ENCODE peak calls at places on chromosomes 16 and 17, in ten cellular contexts. D is thoracic aorta; J is A549; S is IMR-90; H is heart right ventricle; L is effector memory CD4-positive, alpha-beta T cell; Q is pancreas; X is RWPE2; O is HepG2; U is BE2C. F is an unnamed sample. For H3K4me1, the result is how much of the 10 kb centered on the place peaks cover.

GRCh38 chr17:17928422-17929386 is 43.5 kb downstream of the TOM1L2 start:
- DNase-seq in D (no peak), J (no peak), S (no peak), H (no peak), L (no peak), Q (no peak), X (no peak), O (no peak), U (no peak), F (no peak)

GRCh38 chr17:19345486-19346350 is 16.8 kb downstream of the B9D1 start:
- DNase-seq in D (no peak), J (no peak), S (no peak), H (no peak), L (no peak), Q (no peak), X (peak), O (peak), U (no peak), F (no peak)

GRCh38 chr16:85086347-85087291 is 25.7 kb downstream of the CIBAR2 start:
- DNase-seq in D (no peak), J (peak), S (peak), H (peak), L (peak), Q (peak), X (no peak), O (peak), U (peak), F (peak)

GRCh38 chr17:4625181-4625601 is 16.3 kb downstream of the ALOX15 start:
- DNase-seq in D (no peak), J (no peak), S (peak), H (no peak), L (no peak), Q (no peak), X (no peak), O (no peak), U (no peak), F (peak)

GRCh38 chr16:86363057-86363490 is 147.3 kb upstream of the FOXF1 start:
- DNase-seq in D (no peak), J (no peak), S (peak), H (no peak), L (no peak), Q (no peak), X (no peak), O (no peak), U (peak), F (peak)

GRCh38 chr16:49407873-49408565 is 34.4 kb downstream of the C16orf78 start:
- DNase-seq in D (peak), J (peak), S (peak), H (peak), L (peak), Q (peak), X (peak), O (peak), U (peak), F (peak)

GRCh38 chr16:55552621-55553020 is 13.9 kb upstream of the CAPNS2 start:
- DNase-seq in D (no peak), J (no peak), S (peak), H (no peak), L (no peak), Q (no peak), X (no peak), O (no peak), U (no peak), F (peak)

GRCh38 chr17:6423931-6424330 is 11.0 kb downstream of the AIPL1 start:
- DNase-seq in D (no peak), J (no peak), S (no peak), H (no peak), L (no peak), Q (no peak), X (no peak), O (no peak), U (no peak), F (no peak)

GRCh38 chr16:719815-720506 is 985 bp upstream of the ANTKMT start:
- DNase-seq in D (no peak), J (peak), S (no peak), H (no peak), L (no peak), Q (no peak), X (no peak), O (peak), U (peak), F (no peak)

GRCh38 chr17:6639651-6640535 is 618 bp downstream of the KIAA0753 start:
- DNase-seq in D (no peak), J (no peak), S (peak), H (peak), L (no peak), Q (peak), X (no peak), O (no peak), U (peak), F (peak)

GRCh38 chr17:34472363-34472762 is 107.0 kb upstream of the TMEM132E start:
- DNase-seq in D (no peak), J (no peak), S (no peak), H (no peak), L (no peak), Q (no peak), X (no peak), O (no peak), U (no peak), F (no peak)

GRCh38 chr17:43927101-43927935 is 15.0 kb downstream of the PPY start:
- DNase-seq in D (no peak), J (no peak), S (no peak), H (peak), L (no peak), Q (no peak), X (no peak), O (no peak), U (no peak), F (peak)

GRCh38 chr17:47831934-47832327 is 461 bp downstream of the LRRC46 start:
- DNase-seq in D (no peak), J (no peak), S (no peak), H (no peak), L (no peak), Q (no peak), X (no peak), O (no peak), U (no peak), F (no peak)

GRCh38 chr16:306911-307370 is 24.0 kb downstream of the PDIA2 start:
- DNase-seq in D (no peak), J (no peak), S (no peak), H (no peak), L (no peak), Q (no peak), X (no peak), O (no peak), U (no peak), F (no peak)

GRCh38 chr16:28067604-28068382 is 4.3 kb upstream of the GSG1L start:
- DNase-seq in D (no peak), J (no peak), S (peak), H (no peak), L (no peak), Q (no peak), X (no peak), O (no peak), U (no peak), F (no peak)

GRCh38 chr17:38967290-38967738 is at the start of gene FBXO47:
- DNase-seq in D (peak), J (peak), S (peak), H (peak), L (peak), Q (peak), X (peak), O (peak), U (peak), F (peak)

GRCh38 chr17:45951941-45952340 is 47.1 kb upstream of the STH start:
- DNase-seq in D (no peak), J (no peak), S (no peak), H (no peak), L (no peak), Q (no peak), X (no peak), O (no peak), U (no peak), F (no peak)

GRCh38 chr17:63622571-63623390 is 564 bp downstream of the MAP3K3 start:
- DNase-seq in D (peak), J (peak), S (peak), H (peak), L (peak), Q (peak), X (peak), O (peak), U (peak), F (peak)

GRCh38 chr17:27379863-27380533 is 76.2 kb upstream of the KSR1 start:
- DNase-seq in D (no peak), J (no peak), S (peak), H (peak), L (no peak), Q (peak), X (no peak), O (no peak), U (peak), F (peak)

GRCh38 chr17:3641014-3641413 is 4.5 kb downstream of the CTNS start:
- DNase-seq in D (no peak), J (no peak), S (no peak), H (no peak), L (no peak), Q (no peak), X (no peak), O (no peak), U (no peak), F (no peak)

GRCh38 chr17:17114592-17115225 is 72.5 kb downstream of the MPRIP start:
- DNase-seq in D (no peak), J (no peak), S (no peak), H (no peak), L (no peak), Q (no peak), X (no peak), O (no peak), U (no peak), F (no peak)

GRCh38 chr16:87681990-87682570 is 79.8 kb downstream of the JPH3 start:
- DNase-seq in D (no peak), J (peak), S (peak), H (no peak), L (no peak), Q (no peak), X (no peak), O (peak), U (no peak), F (no peak)

GRCh38 chr16:24906199-24906808 is 60.5 kb downstream of the SLC5A11 start:
- DNase-seq in D (no peak), J (no peak), S (peak), H (no peak), L (no peak), Q (no peak), X (no peak), O (peak), U (no peak), F (peak)

GRCh38 chr16:75035410-75035968 is 36.7 kb downstream of the ZNRF1 start:
- DNase-seq in D (no peak), J (no peak), S (no peak), H (no peak), L (no peak), Q (no peak), X (no peak), O (no peak), U (no peak), F (no peak)

GRCh38 chr17:67412057-67412456 is 35.0 kb downstream of the PITPNC1 start:
- DNase-seq in D (no peak), J (no peak), S (no peak), H (no peak), L (no peak), Q (no peak), X (no peak), O (no peak), U (no peak), F (no peak)

GRCh38 chr17:59165933-59166342 is 10.4 kb downstream of the PRR11 start:
- DNase-seq in D (no peak), J (peak), S (peak), H (no peak), L (peak), Q (no peak), X (no peak), O (peak), U (peak), F (peak)

GRCh38 chr17:70636517-70637133 is 467.3 kb downstream of the KCNJ2 start:
- DNase-seq in D (no peak), J (peak), S (peak), H (no peak), L (no peak), Q (no peak), X (no peak), O (peak), U (peak), F (peak)

GRCh38 chr17:81359218-81359617 is 36.0 kb upstream of the BAHCC1 start:
- DNase-seq in D (no peak), J (no peak), S (no peak), H (no peak), L (no peak), Q (no peak), X (no peak), O (no peak), U (no peak), F (no peak)

DNA sequence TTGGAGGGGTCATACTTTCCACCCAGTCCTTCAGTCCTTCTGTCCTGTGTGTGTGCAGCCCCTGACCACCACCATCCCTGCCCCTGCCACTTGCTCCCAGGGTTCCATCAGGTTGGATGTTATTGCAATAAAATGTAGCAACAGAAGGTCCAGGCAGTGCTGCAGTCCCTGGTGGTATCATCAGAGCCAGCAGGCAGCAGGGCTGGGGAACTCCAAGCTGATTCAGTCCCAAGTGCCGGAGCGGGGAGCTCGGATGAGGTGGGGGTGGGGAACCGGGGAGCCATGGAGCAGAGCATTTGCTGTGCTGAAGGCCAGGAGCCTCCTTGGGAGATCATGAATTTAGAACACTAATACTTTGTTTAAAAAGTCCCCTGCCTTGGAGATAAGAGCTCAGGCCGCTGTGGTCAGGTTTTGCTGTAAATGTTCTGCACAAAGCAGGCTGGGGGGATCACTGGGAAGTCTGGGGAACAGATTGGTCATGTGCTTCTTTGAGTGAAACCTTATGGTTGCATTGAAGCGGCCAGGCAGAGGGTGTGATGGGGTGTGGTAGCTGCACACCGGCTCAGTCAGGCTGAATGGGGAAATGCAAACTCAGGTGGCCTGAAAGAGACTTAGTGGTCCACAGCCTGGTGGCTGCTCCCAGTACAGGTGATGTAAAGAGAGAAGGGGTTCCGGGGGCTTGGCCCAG is 225.9 kb downstream of the SEC14L1 start:
- DNase-seq in D (no peak), J (no peak), S (peak), H (no peak), L (no peak), Q (no peak), X (no peak), O (no peak), U (no peak), F (peak)
- H3K4me1 ChIP-seq in D (under half), J (half or more), S (under half), H (half or more), L (under half), Q (under half), X (half or more), O (half or more), U (under half), F (half or more)

DNA sequence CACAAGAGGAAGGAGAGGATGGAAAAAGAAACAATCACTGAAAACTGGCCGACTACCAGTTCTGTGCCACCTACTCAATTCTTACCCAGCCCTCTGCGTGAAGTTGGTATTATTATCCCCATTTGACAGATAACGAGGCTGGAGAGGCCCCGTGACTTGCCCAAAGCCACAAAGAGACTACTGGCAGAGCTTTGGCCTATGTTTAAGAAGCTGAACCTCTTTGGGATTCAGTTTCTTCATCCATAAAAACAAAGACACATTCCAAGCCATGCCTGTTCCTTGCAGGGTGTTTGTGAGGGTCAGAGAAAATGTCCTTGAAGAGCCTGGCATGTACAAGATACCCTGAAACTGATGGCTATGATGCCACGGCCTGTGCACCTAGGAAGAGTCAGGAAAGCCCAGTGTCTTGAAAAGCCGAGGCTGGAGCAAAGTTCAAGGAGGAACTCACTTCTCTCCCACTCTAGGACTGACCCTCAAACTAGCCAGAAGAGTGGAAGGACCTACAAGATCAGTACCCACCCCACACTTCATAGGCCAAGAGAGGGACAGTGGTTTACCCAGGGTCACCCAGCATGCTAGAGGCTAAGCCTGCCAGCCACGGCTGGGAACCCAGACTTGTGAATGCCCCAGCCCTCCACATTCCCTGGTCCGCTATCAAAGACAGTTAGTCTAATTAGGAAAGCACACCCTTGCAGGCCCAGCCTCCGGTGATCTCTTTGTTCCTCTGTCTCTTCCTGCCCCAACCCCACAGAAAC is 1.6 kb upstream of the ACSF2 start:
- DNase-seq in D (no peak), J (no peak), S (no peak), H (no peak), L (no peak), Q (no peak), X (no peak), O (no peak), U (no peak), F (no peak)
- H3K4me1 ChIP-seq in D (under half), J (under half), S (under half), H (half or more), L (under half), Q (under half), X (half or more), O (half or more), U (under half), F (under half)

DNA sequence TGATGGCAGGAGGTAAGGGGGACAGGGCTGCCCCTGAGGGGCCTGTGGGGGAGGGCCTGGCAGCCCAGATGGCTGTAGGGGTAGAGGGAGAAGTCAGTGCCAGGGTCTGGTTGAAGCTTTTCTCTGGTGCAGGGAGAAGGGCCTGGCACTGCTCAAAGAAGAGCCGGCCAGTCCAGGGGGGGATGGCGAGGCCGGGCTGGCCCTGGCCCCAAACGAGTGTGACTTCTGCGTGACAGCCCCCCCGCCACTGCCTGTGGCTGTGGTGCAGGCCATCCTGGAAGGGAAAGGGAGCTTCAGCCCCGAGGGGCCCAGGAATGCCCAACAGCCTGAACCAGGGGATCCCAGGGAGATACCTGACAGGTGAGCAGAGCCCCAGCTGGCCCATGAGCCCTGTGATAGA is 2.8 kb upstream of the NOL3 start:
- DNase-seq in D (no peak), J (no peak), S (no peak), H (no peak), L (no peak), Q (no peak), X (no peak), O (no peak), U (no peak), F (no peak)
- H3K4me1 ChIP-seq in D (half or more), J (under half), S (under half), H (half or more), L (half or more), Q (under half), X (under half), O (half or more), U (under half), F (under half)

DNA sequence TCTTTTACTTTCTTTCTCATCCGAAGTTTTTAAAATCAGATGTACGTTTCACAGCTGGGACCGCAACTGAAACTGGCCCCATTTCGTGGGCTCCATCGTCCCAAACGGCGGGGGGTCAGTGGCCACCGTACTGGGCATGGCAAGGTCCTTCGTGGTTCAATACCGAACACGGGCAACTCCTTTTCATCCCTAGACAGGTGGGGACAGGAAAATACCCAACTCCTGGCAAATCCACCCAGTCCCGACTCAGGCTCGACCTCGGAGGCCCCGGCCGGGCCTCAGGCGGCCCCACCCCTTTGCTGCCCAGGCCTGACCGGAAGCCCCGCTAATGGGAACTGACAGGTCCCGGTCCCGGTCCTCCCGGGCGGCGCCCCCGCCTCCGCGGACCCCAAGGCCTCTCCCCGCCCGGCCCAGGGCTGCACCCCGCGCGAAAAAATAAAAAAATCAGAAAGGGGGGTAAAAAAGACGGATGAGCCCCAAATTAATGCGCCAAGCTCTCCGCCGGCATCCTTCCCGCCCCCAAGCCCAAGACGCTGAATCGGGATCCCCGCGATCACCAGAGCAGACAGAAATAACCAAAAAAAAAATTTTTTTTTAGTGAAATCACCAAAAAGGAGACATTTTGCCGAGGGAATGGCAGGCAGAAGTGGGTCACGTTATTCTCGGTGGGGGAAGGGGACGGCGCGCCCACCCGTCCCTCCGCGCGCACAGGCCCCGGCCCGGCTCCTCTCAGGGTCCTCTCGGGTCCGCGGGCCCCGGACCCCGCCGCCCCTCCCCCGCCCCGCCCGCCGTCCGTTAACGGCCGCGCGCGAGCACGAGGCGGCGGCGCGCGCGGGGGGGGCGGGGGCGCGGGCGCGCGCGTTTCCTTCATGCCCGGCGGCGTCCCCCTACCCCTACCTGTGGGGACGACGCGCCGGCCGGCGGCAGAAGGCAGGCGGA is 562 bp downstream of the ZC3H7A start:
- DNase-seq in D (no peak), J (peak), S (peak), H (peak), L (peak), Q (peak), X (peak), O (peak), U (peak), F (peak)
- H3K4me1 ChIP-seq in D (half or more), J (under half), S (under half), H (half or more), L (under half), Q (under half), X (under half), O (half or more), U (under half), F (half or more)

GRCh38 chr17:65487990-65488389 is 73.5 kb downstream of the AXIN2 start:
- DNase-seq in D (no peak), J (no peak), S (no peak), H (no peak), L (no peak), Q (no peak), X (no peak), O (no peak), U (no peak), F (no peak)
- H3K4me1 ChIP-seq in D (under half), J (under half), S (under half), H (under half), L (under half), Q (under half), X (under half), O (under half), U (under half), F (under half)

F was measured in hepatocyte.